ENCODE peak calls at places on chromosomes 11 and 22, in five cellular contexts. W, N, D, R and U are unnamed samples.

GRCh38 chr22:19801340-19802000 is 40.9 kb downstream of the TBX1 start:
- DNase-seq in R (peak; percentile 88), D (no peak), N (no peak), W (no peak), U (no peak)

GRCh38 chr11:19661827-19662226 is 50.8 kb upstream of the NAV2 start:
- DNase-seq in D (no peak), W (no peak), R (no peak), N (no peak), U (no peak)

GRCh38 chr11:44538375-44539054 is 26.9 kb upstream of the CD82 start:
- DNase-seq in N (peak; percentile 42), R (peak; percentile 32), D (peak; percentile 63), W (peak; percentile 84), U (no peak)

GRCh38 chr22:42803454-42803853 is 53.6 kb downstream of the ARFGAP3 start:
- DNase-seq in N (no peak), R (no peak), W (peak; percentile 79), D (no peak), U (no peak)

GRCh38 chr22:28899199-28899853 is 16.0 kb downstream of the ZNRF3 start:
- DNase-seq in N (no peak), R (peak; percentile 67), W (no peak), D (no peak), U (no peak)

GRCh38 chr11:108788565-108789199 is 123.8 kb downstream of the DDX10 start:
- DNase-seq in W (no peak), R (peak; percentile 48), D (no peak), N (peak; percentile 33), U (no peak)

GRCh38 chr22:44516841-44517240 is 18.8 kb upstream of the RTL6 start:
- DNase-seq in N (no peak), W (no peak), R (no peak), D (no peak), U (no peak)

GRCh38 chr22:47154621-47155081 is 392.2 kb downstream of the TBC1D22A start:
- DNase-seq in D (no peak), W (no peak), N (no peak), R (peak; percentile 83), U (no peak)

DNA sequence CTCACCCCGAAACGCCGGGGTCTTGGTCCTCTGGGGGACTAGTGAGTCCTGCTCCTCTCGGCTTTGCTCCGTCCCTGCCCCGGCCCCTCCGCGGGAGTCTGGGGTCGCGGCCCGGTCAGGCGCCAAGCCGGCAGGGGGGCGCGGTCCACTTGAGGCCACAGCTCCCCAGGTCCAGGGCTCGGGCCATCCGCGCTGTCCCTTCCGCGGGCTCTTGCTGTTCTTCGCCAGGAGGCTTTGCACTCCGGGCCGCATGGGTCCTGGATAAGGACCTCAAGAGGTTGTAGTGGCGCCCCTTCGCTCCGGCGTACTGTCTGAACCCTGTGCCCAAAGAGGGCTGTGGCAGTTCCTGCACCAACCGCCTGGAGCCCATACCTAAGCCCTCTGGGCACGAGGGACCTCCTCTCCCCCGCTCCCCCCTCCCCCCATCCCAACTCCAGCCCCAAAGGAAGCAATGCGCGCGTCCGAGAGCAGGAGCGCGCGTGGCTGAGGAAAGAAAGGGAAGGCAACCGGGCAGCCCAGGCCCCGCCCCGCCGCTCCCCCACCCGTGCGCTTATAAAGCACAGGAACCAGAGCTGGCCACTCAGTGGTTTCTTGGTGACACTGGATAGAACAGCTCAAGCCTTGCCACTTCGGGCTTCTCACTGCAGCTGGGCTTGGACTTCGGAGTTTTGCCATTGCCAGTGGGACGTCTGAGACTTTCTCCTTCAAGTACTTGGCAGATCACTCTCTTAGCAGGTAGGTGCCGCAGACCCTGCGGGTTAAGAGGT is at the start of gene ADM:
- DNase-seq in R (peak; percentile 64), D (peak; percentile 90), W (peak; percentile 75), N (peak; percentile 97), U (no peak)
- TF ChIP-seq CTCF in R (peak; percentile 42), D (peak; percentile 62), W (peak; percentile 67), N (peak; percentile 92), U (peak; percentile 49)

DNA sequence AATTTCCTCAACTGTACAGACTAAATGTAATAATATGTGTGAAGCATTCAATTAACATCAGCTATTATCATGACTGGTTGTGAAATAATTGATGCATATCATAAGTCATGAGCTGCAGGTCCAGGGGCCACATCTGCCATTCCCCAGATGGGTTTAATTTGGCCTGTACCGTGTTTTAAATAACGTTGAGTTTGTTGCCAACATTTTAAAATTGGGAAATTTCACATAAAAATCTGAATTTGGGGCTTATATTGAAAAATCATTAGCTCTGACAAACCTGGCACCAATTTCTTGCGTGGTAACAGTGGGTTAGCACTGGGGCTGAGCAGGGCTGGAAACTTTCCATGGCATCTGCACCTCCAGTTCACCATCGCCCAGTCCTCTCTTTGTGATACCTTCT is 193.9 kb downstream of the SNX19 start:
- DNase-seq in N (no peak), D (no peak), R (no peak), W (no peak), U (no peak)
- TF ChIP-seq CTCF in N (no peak), D (no peak), R (no peak), W (no peak), U (no peak)

GRCh38 chr11:10693509-10694071 is at the start of gene IRAG1:
- DNase-seq in W (peak; percentile 85), R (peak; percentile 72), D (peak; percentile 70), N (peak; percentile 54), U (no peak)

GRCh38 chr11:10692716-10693115 is 839 bp downstream of the IRAG1 start:
- DNase-seq in W (no peak), R (no peak), D (no peak), N (no peak), U (no peak)

GRCh38 chr11:10683429-10683828 is 10.1 kb downstream of the IRAG1 start:
- DNase-seq in N (no peak), R (no peak), D (no peak), W (no peak), U (no peak)

GRCh38 chr11:10688401-10688800 is 5.2 kb downstream of the IRAG1 start:
- DNase-seq in W (no peak), D (no peak), N (no peak), R (peak; percentile 82), U (no peak)
- TF ChIP-seq CTCF in W (peak; percentile 33), D (peak; percentile 39), N (peak; percentile 63), R (peak; percentile 34), U (peak; percentile 49)

GRCh38 chr11:4826425-4826824 is 5.3 kb downstream of the OR51F2 start:
- DNase-seq in W (no peak), N (no peak), D (no peak), R (peak; percentile 12), U (no peak)
- TF ChIP-seq CTCF in W (no peak), N (no peak), D (peak; percentile 60), R (no peak), U (peak; percentile 22)

GRCh38 chr11:12824281-12825041 is 150.2 kb downstream of the TEAD1 start:
- DNase-seq in N (no peak), R (no peak), D (no peak), W (no peak), U (no peak)
- TF ChIP-seq CTCF in N (no peak), R (no peak), D (no peak), W (no peak), U (no peak)